ENCODE peak calls at places on chromosomes 11 and 22, in ten cellular contexts. B, J, F, S, W, R, M, G, E and O are unnamed samples.

GRCh38 chr22:45008853-45009751 is 703 bp downstream of the PHF21B start:
- DNase-seq in F (no peak), R (peak; percentile 14), W (peak; percentile 48), B (peak; percentile 31), M (no peak), G (peak; percentile 33), E (no peak), S (no peak), J (no peak), O (no peak)

GRCh38 chr11:48043111-48043997 is 63.0 kb downstream of the PTPRJ start:
- DNase-seq in G (no peak), F (no peak), R (no peak), B (no peak), W (no peak), E (no peak), J (no peak), M (no peak), S (no peak), O (no peak)

GRCh38 chr11:112655386-112655785 is 305.8 kb upstream of the NCAM1 start:
- DNase-seq in B (no peak), F (peak; percentile 49), G (no peak), W (peak; percentile 38), M (no peak), E (peak; percentile 77), J (peak; percentile 50), S (no peak), R (peak; percentile 1), O (peak; percentile 80)

GRCh38 chr11:90601261-90601660 is 378.4 kb upstream of the CHORDC1 start:
- DNase-seq in B (no peak), J (no peak), S (no peak), W (no peak), F (no peak), G (no peak), M (no peak), E (no peak), R (no peak), O (no peak)

GRCh38 chr11:129639300-129639699 is 176.3 kb upstream of the TMEM45B start:
- DNase-seq in S (no peak), W (no peak), B (peak; percentile 72), E (peak; percentile 92), G (peak; percentile 99), M (peak; percentile 99), R (no peak), J (no peak), F (no peak), O (no peak)

GRCh38 chr11:130388607-130389205 is 39.7 kb downstream of the ADAMTS8 start:
- DNase-seq in E (no peak), S (no peak), M (no peak), G (no peak), J (no peak), F (no peak), R (no peak), W (no peak), B (no peak), O (no peak)

GRCh38 chr11:33187851-33188722 is 26.8 kb upstream of the CSTF3 start:
- DNase-seq in B (no peak), J (no peak), F (no peak), W (no peak), E (no peak), R (no peak), G (no peak), M (no peak), S (no peak), O (no peak)

GRCh38 chr22:45312856-45313255 is 3.1 kb downstream of the FAM118A start:
- DNase-seq in M (no peak), S (no peak), B (no peak), E (no peak), W (no peak), G (no peak), J (no peak), R (no peak), F (no peak), O (no peak)

GRCh38 chr22:26072611-26073010 is 96.7 kb upstream of the SEZ6L start:
- DNase-seq in E (no peak), G (no peak), F (no peak), S (no peak), R (no peak), J (no peak), B (no peak), W (no peak), M (no peak), O (no peak)

GRCh38 chr11:31487848-31488247 is 21.6 kb downstream of the IMMP1L start:
- DNase-seq in E (peak; percentile 81), G (peak; percentile 18), S (no peak), J (peak; percentile 21), M (peak; percentile 4), F (no peak), B (peak; percentile 68), R (peak; percentile 43), W (peak; percentile 21), O (no peak)

GRCh38 chr11:14972581-14973490 is 685 bp upstream of the CALCA start:
- DNase-seq in G (no peak), B (no peak), J (no peak), F (no peak), R (no peak), E (no peak), W (no peak), M (no peak), S (no peak), O (no peak)

GRCh38 chr11:130435671-130436070 is 7.3 kb upstream of the ADAMTS8 start:
- DNase-seq in B (no peak), W (no peak), G (peak; percentile 50), R (no peak), F (no peak), S (no peak), E (peak; percentile 9), M (no peak), J (no peak), O (no peak)

DNA sequence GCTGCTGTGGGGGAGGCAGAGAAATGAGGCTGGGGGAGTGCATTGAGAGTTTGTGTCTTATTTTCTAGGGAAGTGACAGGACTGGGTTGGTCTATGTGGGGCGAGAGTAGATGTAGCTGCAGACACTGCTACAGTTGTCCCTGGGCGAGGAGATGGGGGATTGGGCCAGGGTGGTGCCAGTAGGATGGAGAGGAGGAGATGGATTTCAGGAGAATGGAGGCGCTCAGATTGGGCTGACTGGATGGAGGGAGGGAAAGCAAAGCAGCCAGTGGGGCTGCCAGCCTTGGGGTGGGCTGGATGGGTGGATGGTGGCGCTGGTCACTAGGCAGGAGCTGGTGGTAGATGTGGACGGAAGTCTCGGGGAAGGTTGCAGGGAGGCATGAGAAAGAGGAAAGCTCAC is 9.3 kb downstream of the OMP start:
- DNase-seq in G (no peak), W (no peak), S (no peak), E (no peak), J (no peak), F (no peak), R (no peak), M (no peak), B (no peak), O (no peak)
- H3K9me3 ChIP-seq in G (no peaks in the 10 kb centered on the region), W (no peaks in the 10 kb centered on the region), S (no peaks in the 10 kb centered on the region), E (no peaks in the 10 kb centered on the region), J (no peaks in the 10 kb centered on the region), F (no peaks in the 10 kb centered on the region), R (no peaks in the 10 kb centered on the region), M (no peaks in the 10 kb centered on the region), B (no peaks in the 10 kb centered on the region), O (no peaks in the 10 kb centered on the region)

GRCh38 chr11:8685820-8686219 is 3.2 kb downstream of the RPL27A start:
- DNase-seq in M (no peak), B (no peak), W (no peak), E (no peak), R (no peak), F (no peak), J (no peak), G (no peak), S (no peak), O (no peak)

GRCh38 chr11:8686325-8686724 is 3.7 kb downstream of the RPL27A start:
- DNase-seq in B (no peak), M (no peak), W (no peak), S (no peak), E (no peak), F (no peak), R (no peak), J (no peak), G (no peak), O (peak; percentile 54)

GRCh38 chr11:8690374-8691342 is 8.1 kb downstream of the RPL27A start:
- DNase-seq in R (no peak), W (no peak), M (no peak), G (no peak), J (no peak), E (no peak), S (no peak), B (no peak), F (no peak), O (no peak)

GRCh38 chr11:8689726-8690255 is 7.2 kb downstream of the RPL27A start:
- DNase-seq in S (no peak), E (no peak), F (no peak), G (no peak), W (no peak), R (no peak), M (no peak), B (no peak), J (no peak), O (no peak)

GRCh38 chr11:8688414-8689362 is 6.1 kb downstream of the RPL27A start:
- DNase-seq in R (peak; percentile 98), B (peak; percentile 98), W (peak; percentile 97), G (peak; percentile 95), J (peak; percentile 95), S (peak; percentile 98), M (peak; percentile 77), E (peak; percentile 96), F (peak; percentile 88), O (peak; percentile 94)
- TF ChIP-seq CTCF in R (peak; percentile 27), B (peak; percentile 23), W (peak; percentile 3), G (peak; percentile 8), J (peak; percentile 27), S (peak; percentile 10), M (no peak), E (peak; percentile 2), F (no peak), O (no peak)

DNA sequence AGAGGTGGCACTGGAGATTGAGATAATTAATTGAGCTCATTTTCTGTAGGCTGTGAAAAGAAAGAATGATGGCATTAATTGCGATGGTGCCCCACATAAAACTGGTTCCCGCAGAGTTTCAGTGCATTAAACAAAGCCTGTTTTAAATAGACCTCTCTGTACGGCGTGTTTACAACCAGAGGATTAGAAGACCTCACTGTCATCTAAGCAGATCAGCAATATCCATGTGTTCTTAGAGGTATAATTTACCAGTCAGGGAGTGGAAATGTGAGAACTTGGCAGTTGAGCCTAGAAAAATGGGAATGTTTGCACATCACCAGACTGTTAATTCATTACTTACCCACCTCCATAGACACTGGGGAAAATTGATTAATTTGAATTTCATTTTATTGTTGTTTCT is 16.1 kb downstream of the POLA2 start:
- DNase-seq in G (no peak), M (no peak), S (no peak), E (no peak), B (no peak), J (no peak), W (no peak), R (no peak), F (no peak), O (no peak)
- H3K4me1 ChIP-seq in G (peaks cover 45% of the 10 kb centered on the region), M (peaks cover 27% of the 10 kb centered on the region), S (no peaks in the 10 kb centered on the region), E (peaks cover 18% of the 10 kb centered on the region), B (peaks cover 59% of the 10 kb centered on the region), J (peaks cover 55% of the 10 kb centered on the region), W (no peaks in the 10 kb centered on the region), R (no peaks in the 10 kb centered on the region), F (peaks cover 16% of the 10 kb centered on the region), O (peaks cover 14% of the 10 kb centered on the region)

DNA sequence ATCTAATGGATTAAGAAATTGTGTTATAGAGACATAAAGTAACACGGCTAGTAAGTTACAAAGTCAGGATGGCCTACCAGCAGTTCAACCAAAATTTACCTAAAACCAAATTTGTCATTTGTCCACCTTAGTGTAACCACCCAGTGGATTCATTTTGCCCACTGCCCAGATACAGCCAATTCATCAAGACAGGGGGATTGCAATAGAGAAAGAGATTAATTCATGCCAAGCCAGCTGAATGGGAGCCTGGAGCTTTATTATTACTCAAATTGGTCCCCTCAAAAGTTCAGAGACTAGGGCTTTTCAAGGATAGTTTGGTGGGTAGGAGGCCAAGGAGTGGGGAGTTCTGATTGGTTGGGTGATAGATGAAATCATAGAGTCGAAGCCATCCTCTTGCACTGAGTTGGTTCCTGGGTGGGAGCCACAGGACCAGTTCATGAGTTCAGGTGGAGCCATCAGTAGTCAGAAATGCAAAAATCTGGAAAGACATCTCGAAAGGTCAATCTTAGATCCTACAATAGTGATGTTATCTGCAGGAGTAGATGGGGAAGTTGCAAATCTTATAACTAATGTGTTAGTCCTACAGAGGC is 304.2 kb upstream of the CADM1 start:
- DNase-seq in W (no peak), G (no peak), B (no peak), E (no peak), S (no peak), F (no peak), J (no peak), R (no peak), M (no peak), O (no peak)
- H3K9me3 ChIP-seq in W (no peaks in the 10 kb centered on the region), G (peaks cover 2% of the 10 kb centered on the region), B (no peaks in the 10 kb centered on the region), E (no peaks in the 10 kb centered on the region), S (peaks cover 7% of the 10 kb centered on the region), F (no peaks in the 10 kb centered on the region), J (no peaks in the 10 kb centered on the region), R (no peaks in the 10 kb centered on the region), M (peaks cover 2% of the 10 kb centered on the region), O (peaks cover 5% of the 10 kb centered on the region)